ENCODE peak calls at places on chromosomes 11 and 22, in five cellular contexts. Q is cardiac fibroblast; E is NCI-H1092 treated with DMSO at 0.1 percent for 48 hours; W is DMS79; C is CD8-positive, alpha-beta T cell. Y is an unnamed sample.

GRCh38 chr22:38937036-38937435 is 20.4 kb upstream of the APOBEC3A start:
- DNase-seq in Q (no peak), E (no peak), W (no peak), C (no peak), Y (no peak)

GRCh38 chr22:17804331-17805080 is 30.2 kb upstream of the BID start:
- DNase-seq in Q (no peak), E (no peak), W (no peak), C (no peak), Y (no peak)

GRCh38 chr11:44623716-44624491 is 58.4 kb downstream of the CD82 start:
- DNase-seq in Q (peak), E (peak), W (peak), C (peak), Y (no peak)

GRCh38 chr11:67274768-67275605 is 8.7 kb downstream of the GRK2 start:
- DNase-seq in Q (no peak), E (no peak), W (no peak), C (no peak), Y (no peak)

GRCh38 chr22:23075525-23076216 is 5.4 kb downstream of the GNAZ start:
- DNase-seq in Q (no peak), E (no peak), W (no peak), C (no peak), Y (no peak)

GRCh38 chr11:94507485-94507884 is 4.8 kb upstream of the C11orf97 start:
- DNase-seq in Q (no peak), E (no peak), W (no peak), C (no peak), Y (no peak)

GRCh38 chr11:114209343-114209742 is 86.9 kb upstream of the NNMT start:
- DNase-seq in Q (no peak), E (no peak), W (no peak), C (no peak), Y (no peak)

GRCh38 chr11:118933486-118933885 is 7.8 kb upstream of the BCL9L start:
- DNase-seq in Q (peak), E (no peak), W (no peak), C (no peak), Y (no peak)

GRCh38 chr11:96329419-96329818 is 13.6 kb downstream of the MAML2 start:
- DNase-seq in Q (no peak), E (no peak), W (no peak), C (no peak), Y (no peak)

GRCh38 chr22:20551805-20552449 is 44.5 kb downstream of the MED15 start:
- DNase-seq in Q (no peak), E (peak), W (no peak), C (peak), Y (no peak)

GRCh38 chr22:19718255-19719054 is 4.2 kb downstream of the SEPTIN5 start:
- DNase-seq in Q (no peak), E (no peak), W (no peak), C (no peak), Y (no peak)

GRCh38 chr11:4539603-4540219 is 5.3 kb upstream of the OR52M1 start:
- DNase-seq in Q (peak), E (peak), W (no peak), C (peak), Y (peak)

GRCh38 chr11:46357483-46357936 is 10.2 kb downstream of the DGKZ start:
- DNase-seq in Q (no peak), E (no peak), W (peak), C (no peak), Y (no peak)

GRCh38 chr22:35488513-35488912 is 52.1 kb upstream of the RASD2 start:
- DNase-seq in Q (no peak), E (peak), W (no peak), C (no peak), Y (peak)

Y was measured in DMS153.